ENCODE peak calls at places on chromosomes 4 and X, in six cellular contexts. Q is stimulated activated CD8-positive, alpha-beta memory T cell treated with anti-CD3 and anti-CD28 coated beads, Interleukin-15, amount 100 ng/mL, for 1 hour; T is B cell; W is hepatic stellate cell; N is ACHN; G is neural crest cell. V is an unnamed sample.

GRCh38 chr4:165136529-165136928 is 23.9 kb upstream of the TMEM192 start:
- DNase-seq in Q (no peak), T (no peak), W (no peak), N (no peak), G (no peak), V (no peak)

GRCh38 chr4:3389879-3390840 is 51.6 kb upstream of the HGFAC start:
- DNase-seq in Q (no peak), T (no peak), W (no peak), N (no peak), G (no peak), V (no peak)

GRCh38 chrX:118536687-118537461 is 41.3 kb downstream of the DOCK11 start:
- DNase-seq in Q (peak; percentile 7), T (peak; percentile 52), W (peak; percentile 25), N (peak; percentile 77), G (no peak), V (peak; percentile 38)

GRCh38 chr4:150005537-150005936 is 72.7 kb upstream of the DCLK2 start:
- DNase-seq in Q (no peak), T (no peak), W (no peak), N (no peak), G (no peak), V (no peak)

GRCh38 chr4:109177411-109177810 is 125.0 kb downstream of the COL25A1 start:
- DNase-seq in Q (no peak), T (no peak), W (no peak), N (no peak), G (no peak), V (no peak)

GRCh38 chr4:8176547-8177399 is 18.2 kb upstream of the ABLIM2 start:
- DNase-seq in Q (no peak), T (peak; percentile 68), W (peak; percentile 85), N (peak; percentile 48), G (peak; percentile 48), V (peak; percentile 73)

GRCh38 chr4:149752729-149753128 is 62.9 kb downstream of the IQCM start:
- DNase-seq in Q (no peak), T (no peak), W (no peak), N (no peak), G (no peak), V (no peak)

GRCh38 chrX:118528089-118528753 is 32.6 kb downstream of the DOCK11 start:
- DNase-seq in Q (peak; percentile 20), T (peak; percentile 53), W (no peak), N (no peak), G (no peak), V (no peak)

GRCh38 chr4:154559141-154559841 is 3.5 kb upstream of the FGB start:
- DNase-seq in Q (no peak), T (peak; percentile 32), W (peak; percentile 17), N (peak; percentile 55), G (no peak), V (peak; percentile 79)

GRCh38 chrX:119477812-119478232 is 9.6 kb downstream of the SLC25A5 start:
- DNase-seq in Q (no peak), T (no peak), W (peak; percentile 89), N (peak; percentile 32), G (no peak), V (peak; percentile 79)

GRCh38 chrX:102155806-102156179 is at the start of gene BEX5:
- DNase-seq in Q (no peak), T (peak; percentile 55), W (no peak), N (peak; percentile 58), G (peak; percentile 29), V (peak; percentile 17)

GRCh38 chrX:30943984-30944383 is 54.9 kb upstream of the TAB3 start:
- DNase-seq in Q (no peak), T (no peak), W (no peak), N (no peak), G (no peak), V (no peak)

GRCh38 chr4:140257461-140258305 is 103.7 kb upstream of the MAML3 start:
- DNase-seq in Q (no peak), T (no peak), W (no peak), N (no peak), G (no peak), V (no peak)

GRCh38 chrX:111375747-111376146 is 36.2 kb downstream of the DCX start:
- DNase-seq in Q (no peak), T (no peak), W (no peak), N (no peak), G (no peak), V (no peak)

GRCh38 chr4:24778427-24779225 is 16.7 kb upstream of the SOD3 start:
- DNase-seq in Q (no peak), T (no peak), W (peak; percentile 59), N (no peak), G (no peak), V (no peak)

GRCh38 chr4:153541426-153542096 is 75.4 kb downstream of the TMEM131L start:
- DNase-seq in Q (no peak), T (no peak), W (peak; percentile 91), N (peak; percentile 49), G (no peak), V (no peak)

GRCh38 chrX:6667048-6667768 is 132.3 kb upstream of the VCX3A start:
- DNase-seq in Q (no peak), T (peak; percentile 27), W (no peak), N (no peak), G (no peak), V (no peak)

GRCh38 chr4:112765317-112765989 is 128.5 kb downstream of the LARP7 start:
- DNase-seq in Q (no peak), T (peak; percentile 29), W (peak; percentile 26), N (peak; percentile 19), G (no peak), V (peak; percentile 68)

GRCh38 chrX:48761674-48762471 is at the start of gene GLOD5:
- DNase-seq in Q (no peak), T (no peak), W (no peak), N (peak; percentile 31), G (no peak), V (peak; percentile 60)

GRCh38 chrX:11792461-11793421 is 34.7 kb downstream of the MSL3 start:
- DNase-seq in Q (peak; percentile 14), T (peak; percentile 45), W (no peak), N (no peak), G (no peak), V (no peak)

GRCh38 chr4:100849319-100849718 is 331.5 kb upstream of the EMCN start:
- DNase-seq in Q (no peak), T (no peak), W (no peak), N (no peak), G (no peak), V (no peak)

GRCh38 chrX:108022491-108023089 is 22.3 kb upstream of the VSIG1 start:
- DNase-seq in Q (no peak), T (no peak), W (no peak), N (no peak), G (no peak), V (no peak)

GRCh38 chr4:124334119-124334518 is 378.4 kb downstream of the ANKRD50 start:
- DNase-seq in Q (no peak), T (peak; percentile 6), W (peak; percentile 43), N (peak; percentile 80), G (peak; percentile 40), V (peak; percentile 77)

GRCh38 chrX:55839480-55839879 is 121.9 kb downstream of the RRAGB start:
- DNase-seq in Q (no peak), T (peak; percentile 2), W (no peak), N (no peak), G (no peak), V (peak; percentile 37)

GRCh38 chrX:151396042-151396826 is 772 bp upstream of the VMA21 start:
- DNase-seq in Q (peak; percentile 6), T (peak; percentile 51), W (peak; percentile 23), N (peak; percentile 26), G (no peak), V (no peak)

GRCh38 chr4:147513051-147513450 is 32.2 kb downstream of the EDNRA start:
- DNase-seq in Q (no peak), T (no peak), W (peak; percentile 23), N (no peak), G (no peak), V (no peak)

GRCh38 chr4:139633661-139634060 is 32.0 kb upstream of the MGST2 start:
- DNase-seq in Q (no peak), T (no peak), W (peak; percentile 13), N (peak; percentile 56), G (no peak), V (peak; percentile 52)

GRCh38 chr4:140595065-140595464 is 26.3 kb upstream of the UCP1 start:
- DNase-seq in Q (no peak), T (peak; percentile 47), W (no peak), N (peak; percentile 19), G (no peak), V (peak; percentile 49)

GRCh38 chrX:39752820-39753219 is 344.9 kb downstream of the BCOR start:
- DNase-seq in Q (no peak), T (no peak), W (no peak), N (no peak), G (no peak), V (no peak)

GRCh38 chr4:120709986-120710385 is 212.5 kb downstream of the PRDM5 start:
- DNase-seq in Q (no peak), T (no peak), W (no peak), N (no peak), G (no peak), V (no peak)

GRCh38 chr4:48910511-48910910 is 3.9 kb upstream of the OCIAD2 start:
- DNase-seq in Q (no peak), T (no peak), W (no peak), N (peak; percentile 41), G (no peak), V (no peak)

GRCh38 chrX:1391370-1391706 is 575 bp downstream of the SLC25A6 start:
- DNase-seq in Q (peak; percentile 84), T (no peak), W (peak; percentile 98), N (no peak), G (peak; percentile 91), V (peak; percentile 76)

GRCh38 chr4:112775801-112776200 is 138.9 kb downstream of the LARP7 start:
- DNase-seq in Q (no peak), T (no peak), W (no peak), N (no peak), G (no peak), V (no peak)